ENCODE peak calls at places on chromosomes 6 and 20, in eight cellular contexts. J, T, R, N, D, P, L and G are unnamed samples.

GRCh38 chr6:125252891-125253290 is 48.9 kb downstream of the HDDC2 start:
- DNase-seq in J (no peak), T (no peak), R (no peak), N (no peak), D (no peak), P (no peak), L (no peak), G (no peak)

GRCh38 chr6:140045116-140045515 is 670.7 kb upstream of the CITED2 start:
- DNase-seq in J (no peak), T (no peak), R (no peak), N (no peak), D (no peak), P (no peak), L (no peak), G (no peak)

GRCh38 chr6:40807484-40807883 is 220.3 kb upstream of the LRFN2 start:
- DNase-seq in J (no peak), T (peak; percentile 72), R (no peak), N (peak; percentile 34), D (no peak), P (no peak), L (no peak), G (no peak)

GRCh38 chr6:123965894-123966293 is 162.2 kb downstream of the NKAIN2 start:
- DNase-seq in J (no peak), T (no peak), R (no peak), N (peak; percentile 7), D (no peak), P (no peak), L (no peak), G (no peak)

GRCh38 chr20:62064788-62065668 is 653 bp downstream of the TAF4 start:
- DNase-seq in J (peak; percentile 27), T (no peak), R (no peak), N (no peak), D (no peak), P (no peak), L (peak; percentile 48), G (no peak)

GRCh38 chr20:53848304-53848703 is 222.1 kb downstream of the BCAS1 start:
- DNase-seq in J (no peak), T (no peak), R (no peak), N (no peak), D (no peak), P (no peak), L (no peak), G (no peak)

GRCh38 chr20:48750376-48750775 is 77.4 kb downstream of the PREX1 start:
- DNase-seq in J (no peak), T (no peak), R (no peak), N (no peak), D (no peak), P (no peak), L (no peak), G (no peak)

GRCh38 chr6:144214622-144215401 is 64.5 kb downstream of the STX11 start:
- DNase-seq in J (no peak), T (no peak), R (no peak), N (no peak), D (no peak), P (peak; percentile 29), L (peak; percentile 43), G (no peak)

GRCh38 chr20:57723816-57724215 is 14.0 kb upstream of the PMEPA1 start:
- DNase-seq in J (no peak), T (no peak), R (no peak), N (no peak), D (no peak), P (no peak), L (no peak), G (no peak)

GRCh38 chr6:28981391-28981832 is 23.7 kb downstream of the ZNF311 start:
- DNase-seq in J (peak; percentile 71), T (no peak), R (peak; percentile 64), N (peak; percentile 65), D (peak; percentile 57), P (peak; percentile 60), L (peak; percentile 70), G (peak; percentile 74)
- TF ChIP-seq CTCF in J (no peak), T (no peak), R (no peak), N (no peak), D (no peak), P (no peak), L (no peak), G (no peak)

DNA sequence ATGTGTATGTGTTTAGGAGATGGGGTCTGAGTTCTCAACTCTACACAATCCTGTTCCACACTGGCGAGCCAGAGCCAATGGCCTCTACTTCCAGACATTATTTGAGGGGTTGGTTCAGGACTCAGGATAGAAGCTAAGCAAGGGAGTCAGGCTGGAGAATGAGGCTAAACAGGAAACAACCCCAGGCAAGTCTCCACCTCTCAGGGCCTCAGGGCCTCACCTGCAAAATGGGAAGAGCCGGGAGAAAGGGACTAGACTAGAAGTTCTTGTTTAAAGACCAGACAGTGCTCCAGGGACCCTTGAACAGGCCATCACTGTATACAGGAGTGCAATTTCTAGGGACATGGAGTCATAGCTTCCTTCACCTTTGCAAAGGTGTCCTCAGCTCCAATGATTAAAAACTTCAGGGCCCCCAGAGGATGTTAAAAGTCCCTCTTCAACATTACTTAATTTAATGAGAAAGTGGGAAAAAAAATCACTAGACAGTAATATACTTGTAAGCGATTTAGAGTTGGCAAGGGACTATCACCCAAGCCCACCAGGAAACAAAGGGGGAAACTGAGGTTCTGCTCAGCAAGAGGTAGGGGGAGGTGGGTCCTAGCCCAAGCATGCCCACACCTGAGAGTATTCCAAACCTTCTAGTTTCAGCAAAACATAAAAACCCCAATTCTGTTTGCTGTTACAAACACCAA is 41.7 kb downstream of the ZMYND8 start:
- DNase-seq in J (no peak), T (no peak), R (no peak), N (no peak), D (no peak), P (no peak), L (no peak), G (no peak)
- TF ChIP-seq POLR2A in J (no peak), T (no peak), R (no peak), N (no peak), D (no peak), P (no peak), L (no peak), G (no peak)

GRCh38 chr6:117266267-117266797 is 974 bp downstream of the VGLL2 start:
- DNase-seq in J (no peak), T (no peak), R (no peak), N (no peak), D (no peak), P (no peak), L (no peak), G (no peak)

GRCh38 chr6:117269649-117270120 is 4.3 kb downstream of the VGLL2 start:
- DNase-seq in J (no peak), T (no peak), R (no peak), N (no peak), D (no peak), P (no peak), L (no peak), G (no peak)

GRCh38 chr6:117266948-117267347 is 1.6 kb downstream of the VGLL2 start:
- DNase-seq in J (no peak), T (no peak), R (no peak), N (no peak), D (no peak), P (no peak), L (no peak), G (no peak)

GRCh38 chr6:117265425-117266266 is at the start of gene VGLL2:
- DNase-seq in J (peak; percentile 35), T (peak; percentile 85), R (no peak), N (no peak), D (peak; percentile 22), P (peak; percentile 41), L (no peak), G (no peak)

DNA sequence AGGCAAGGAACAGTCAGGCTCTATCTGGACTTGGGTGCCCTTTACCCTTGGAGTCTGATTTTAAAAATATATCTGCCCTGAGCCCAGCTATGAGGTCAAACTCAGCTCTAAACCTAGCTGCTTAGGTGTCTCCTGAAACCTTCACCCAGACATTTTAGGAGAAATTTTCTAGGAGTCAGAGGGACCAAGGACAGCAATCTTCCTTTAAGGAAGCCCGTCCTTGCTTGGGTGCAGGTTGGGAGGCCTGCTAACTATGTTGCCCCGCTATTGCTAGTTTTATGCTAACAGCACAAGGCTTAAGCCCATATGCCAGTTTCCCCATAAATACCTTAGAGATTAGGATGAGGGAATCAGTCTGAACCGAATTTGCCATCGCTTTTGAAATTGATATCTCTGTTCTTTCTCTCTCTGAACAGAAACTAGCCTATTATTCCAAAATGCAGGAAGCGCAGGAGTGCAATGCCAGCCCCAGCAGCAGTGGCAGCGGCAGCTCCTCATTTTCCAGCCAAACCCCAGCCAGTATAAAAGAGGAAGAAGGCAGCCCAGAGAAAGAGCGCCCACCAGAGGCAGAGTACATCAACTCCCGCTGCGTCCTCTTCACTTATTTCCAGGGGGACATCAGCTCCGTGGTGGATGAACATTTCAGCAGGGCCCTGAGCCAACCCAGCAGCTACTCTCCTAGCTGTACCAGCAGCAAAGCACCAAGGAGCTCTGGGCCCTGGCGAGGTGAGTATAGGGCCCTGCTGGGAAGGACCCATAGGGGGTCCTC is 2.6 kb downstream of the VGLL2 start:
- DNase-seq in J (no peak), T (peak; percentile 64), R (no peak), N (no peak), D (no peak), P (no peak), L (peak; percentile 15), G (no peak)
- TF ChIP-seq CTCF in J (no peak), T (peak; percentile 65), R (no peak), N (no peak), D (no peak), P (no peak), L (peak; percentile 48), G (no peak)

GRCh38 chr20:5191829-5192569 is 65.2 kb downstream of the CDS2 start:
- DNase-seq in J (peak; percentile 31), T (peak; percentile 46), R (peak; percentile 61), N (peak; percentile 81), D (peak; percentile 42), P (no peak), L (peak; percentile 83), G (peak; percentile 33)
- TF ChIP-seq POLR2A in J (no peak), T (no peak), R (no peak), N (no peak), D (no peak), P (no peak), L (no peak), G (no peak)

GRCh38 chr6:46048646-46049297 is 33.1 kb upstream of the CLIC5 start:
- DNase-seq in J (no peak), T (no peak), R (no peak), N (no peak), D (no peak), P (no peak), L (no peak), G (no peak)
- TF ChIP-seq CTCF in J (no peak), T (no peak), R (no peak), N (no peak), D (no peak), P (no peak), L (no peak), G (no peak)